ENCODE peak calls at places on chromosomes 7 and 10, in ten cellular contexts. M is COR-L47, J is Kasumi-1, E is EL, A is kidney epithelial cell, W is fibroblast of mammary gland, D is NCI-H187, Y is AG09309, K is heart right ventricle, L is GM23248. C is an unnamed sample.

GRCh38 chr10:14604181-14605142 is 170.2 kb downstream of the FAM107B start:
- DNase-seq in D (no peak), M (peak), J (peak), E (peak), Y (no peak), K (peak), A (no peak), W (peak), L (peak), C (peak)

GRCh38 chr7:130189281-130189782 is 15.9 kb downstream of the TMEM209 start:
- DNase-seq in E (peak), D (no peak), M (no peak), J (no peak), W (peak), L (peak), Y (peak), K (no peak), A (no peak), C (peak)

GRCh38 chr7:93382362-93382761 is 150.2 kb downstream of the VPS50 start:
- DNase-seq in L (no peak), Y (no peak), D (no peak), E (no peak), M (no peak), A (no peak), W (no peak), K (no peak), J (no peak), C (peak)

GRCh38 chr7:89049043-89049442 is 253.5 kb upstream of the TEX47 start:
- DNase-seq in E (no peak), Y (no peak), J (no peak), W (no peak), K (no peak), D (no peak), L (no peak), M (no peak), A (no peak), C (no peak)

GRCh38 chr10:5512881-5513698 is 11.7 kb upstream of the CALML3 start:
- DNase-seq in D (no peak), L (no peak), E (no peak), K (no peak), Y (no peak), W (no peak), J (no peak), M (no peak), A (no peak), C (no peak)

GRCh38 chr10:68327889-68328786 is 3.7 kb upstream of the HNRNPH3 start:
- DNase-seq in J (peak), K (peak), E (peak), M (no peak), L (peak), Y (peak), W (peak), A (no peak), D (no peak), C (peak)

GRCh38 chr7:131487217-131487616 is 69.2 kb downstream of the PODXL start:
- DNase-seq in W (no peak), E (no peak), A (no peak), M (no peak), K (no peak), D (no peak), J (no peak), Y (no peak), L (no peak), C (no peak)

GRCh38 chr10:93568105-93568390 is 1.6 kb downstream of the FFAR4 start:
- DNase-seq in E (no peak), A (no peak), D (no peak), M (no peak), L (peak), W (no peak), Y (no peak), K (no peak), J (no peak), C (no peak)

GRCh38 chr10:115844592-115844991 is 428.4 kb downstream of the GFRA1 start:
- DNase-seq in M (no peak), D (no peak), E (no peak), W (peak), K (peak), L (no peak), Y (peak), A (no peak), J (no peak), C (no peak)

GRCh38 chr7:74092964-74093339 is 9.3 kb downstream of the LIMK1 start:
- DNase-seq in J (no peak), W (peak), K (peak), D (no peak), E (no peak), A (no peak), Y (no peak), M (peak), L (peak), C (no peak)

GRCh38 chr10:48779077-48779476 is 94.4 kb downstream of the WDFY4 start:
- DNase-seq in W (no peak), L (no peak), E (no peak), M (no peak), Y (no peak), A (no peak), D (no peak), K (no peak), J (no peak), C (no peak)

GRCh38 chr10:34091796-34092195 is 723.3 kb downstream of the PARD3 start:
- DNase-seq in A (no peak), D (no peak), Y (no peak), K (no peak), E (no peak), W (no peak), J (no peak), L (peak), M (no peak), C (no peak)

GRCh38 chr7:130009848-130010688 is 41.1 kb downstream of the ZC3HC1 start:
- DNase-seq in L (peak), E (peak), A (peak), Y (peak), M (no peak), D (no peak), K (no peak), J (no peak), W (peak), C (peak)

GRCh38 chr7:94289071-94289470 is 105.6 kb upstream of the COL1A2 start:
- DNase-seq in D (no peak), J (no peak), L (peak), K (peak), W (peak), A (peak), Y (peak), M (peak), E (peak), C (peak)

GRCh38 chr10:122954731-122955050 is 664 bp upstream of the C10orf88 start:
- DNase-seq in D (no peak), W (no peak), L (no peak), A (no peak), M (no peak), K (no peak), E (no peak), J (no peak), Y (no peak), C (no peak)

GRCh38 chr7:155603858-155604503 is 40.5 kb upstream of the RBM33 start:
- DNase-seq in E (no peak), K (no peak), J (no peak), L (no peak), A (no peak), M (no peak), Y (no peak), W (no peak), D (no peak), C (no peak)

GRCh38 chr7:5470167-5470532 is 46.5 kb upstream of the TNRC18 start:
- DNase-seq in W (no peak), Y (no peak), A (no peak), M (no peak), J (no peak), E (no peak), K (no peak), L (no peak), D (no peak), C (no peak)

GRCh38 chr10:100747826-100748231 is 2.4 kb downstream of the PAX2 start:
- DNase-seq in W (no peak), K (no peak), L (no peak), Y (no peak), M (no peak), D (no peak), E (no peak), A (no peak), J (no peak), C (no peak)

GRCh38 chr10:47057471-47057870 is 146.2 kb downstream of the PTPN20 start:
- DNase-seq in D (no peak), J (no peak), Y (no peak), E (no peak), K (no peak), M (no peak), L (no peak), A (no peak), W (no peak), C (no peak)

GRCh38 chr10:122252805-122253204 is 18.3 kb upstream of the BTBD16 start:
- DNase-seq in M (no peak), K (no peak), D (no peak), Y (no peak), E (no peak), W (no peak), A (no peak), J (no peak), L (no peak), C (no peak)

GRCh38 chr10:17504547-17505245 is 50.3 kb upstream of the ST8SIA6 start:
- DNase-seq in E (peak), W (peak), M (no peak), K (no peak), J (no peak), A (no peak), D (no peak), L (peak), Y (peak), C (peak)

GRCh38 chr10:6059506-6059905 is 2.7 kb downstream of the IL2RA start:
- DNase-seq in L (no peak), A (no peak), Y (no peak), K (no peak), W (no peak), M (no peak), D (no peak), J (no peak), E (no peak), C (no peak)

GRCh38 chr10:112288526-112288925 is 5.3 kb downstream of the TECTB start:
- DNase-seq in J (no peak), A (no peak), E (no peak), D (no peak), L (no peak), M (no peak), Y (no peak), K (no peak), W (no peak), C (no peak)

GRCh38 chr10:44384601-44385422 is at the start of gene CXCL12:
- DNase-seq in Y (no peak), M (no peak), K (peak), J (no peak), E (peak), D (no peak), A (no peak), W (no peak), L (peak), C (peak)

GRCh38 chr10:119111968-119112515 is 8.1 kb downstream of the DENND10 start:
- DNase-seq in L (peak), W (peak), Y (peak), D (no peak), K (no peak), J (peak), M (no peak), E (peak), A (no peak), C (no peak)

GRCh38 chr10:122450336-122450990 is 4.0 kb upstream of the ARMS2 start:
- DNase-seq in J (no peak), W (no peak), D (no peak), M (no peak), A (no peak), L (no peak), E (no peak), K (no peak), Y (no peak), C (no peak)

GRCh38 chr7:82559203-82559805 is 115.7 kb upstream of the CACNA2D1 start:
- DNase-seq in W (no peak), A (no peak), D (peak), E (no peak), J (no peak), M (peak), Y (no peak), L (no peak), K (no peak), C (no peak)

GRCh38 chr10:3100856-3101640 is 33.7 kb downstream of the PFKP start:
- DNase-seq in D (no peak), E (no peak), W (no peak), L (no peak), Y (no peak), M (no peak), K (no peak), J (no peak), A (no peak), C (no peak)

GRCh38 chr7:158802535-158803199 is 26.6 kb downstream of the ESYT2 start:
- DNase-seq in D (no peak), J (no peak), M (no peak), E (peak), A (peak), Y (no peak), L (peak), W (peak), K (no peak), C (peak)

GRCh38 chr7:149799397-149800168 is 26.2 kb upstream of the ZNF467 start:
- DNase-seq in M (no peak), J (peak), A (no peak), E (no peak), Y (no peak), L (no peak), W (no peak), D (no peak), K (no peak), C (no peak)